ENCODE peak calls at places on chromosome 2, in eight cellular contexts. G is PC-9, N is breast epithelium, I is tibial artery, Y is cardiac fibroblast, O is brain microvascular endothelial cell, K is AG09309, M is MM.1S. W is an unnamed sample.

GRCh38 chr2:232623768-232624553 is 9.4 kb upstream of the EFHD1 start:
- DNase-seq in G (no peak), N (no peak), I (no peak), Y (no peak), O (no peak), K (no peak), M (no peak), W (no peak)

GRCh38 chr2:23460983-23461382 is 76.0 kb downstream of the KLHL29 start:
- DNase-seq in G (no peak), N (no peak), I (no peak), Y (no peak), O (no peak), K (no peak), M (no peak), W (no peak)

GRCh38 chr2:47299555-47299954 is 103.4 kb upstream of the MSH2 start:
- DNase-seq in G (peak; percentile 59), N (no peak), I (no peak), Y (peak; percentile 83), O (peak; percentile 72), K (peak; percentile 92), M (no peak), W (no peak)

GRCh38 chr2:101699939-101700442 is 2.5 kb downstream of the MAP4K4 start:
- DNase-seq in G (no peak), N (no peak), I (no peak), Y (peak; percentile 44), O (no peak), K (no peak), M (no peak), W (no peak)

GRCh38 chr2:121565389-121566250 is 34.9 kb downstream of the RNU4ATAC start:
- DNase-seq in G (no peak), N (no peak), I (no peak), Y (no peak), O (no peak), K (no peak), M (no peak), W (no peak)

GRCh38 chr2:149739880-149740265 is 152.3 kb upstream of the MMADHC start:
- DNase-seq in G (no peak), N (no peak), I (no peak), Y (no peak), O (no peak), K (no peak), M (no peak), W (no peak)

GRCh38 chr2:6556755-6557154 is 309.0 kb downstream of the CMPK2 start:
- DNase-seq in G (no peak), N (no peak), I (no peak), Y (peak; percentile 4), O (peak; percentile 81), K (no peak), M (no peak), W (no peak)

GRCh38 chr2:151478011-151478410 is 68.3 kb downstream of the RIF1 start:
- DNase-seq in G (no peak), N (no peak), I (no peak), Y (peak; percentile 48), O (no peak), K (no peak), M (no peak), W (no peak)

GRCh38 chr2:225764346-225764745 is 364.8 kb downstream of the NYAP2 start:
- DNase-seq in G (no peak), N (no peak), I (no peak), Y (no peak), O (no peak), K (no peak), M (no peak), W (no peak)

GRCh38 chr2:20496069-20496468 is 49.2 kb downstream of the RHOB start:
- DNase-seq in G (peak; percentile 92), N (peak; percentile 85), I (peak; percentile 45), Y (peak; percentile 85), O (peak; percentile 59), K (peak; percentile 35), M (no peak), W (no peak)

GRCh38 chr2:33086400-33087015 is 139.8 kb downstream of the LTBP1 start:
- DNase-seq in G (no peak), N (no peak), I (no peak), Y (peak; percentile 58), O (peak; percentile 57), K (no peak), M (peak; percentile 16), W (no peak)

GRCh38 chr2:60844105-60844504 is 37.3 kb upstream of the REL start:
- DNase-seq in G (no peak), N (no peak), I (no peak), Y (no peak), O (no peak), K (no peak), M (no peak), W (no peak)

GRCh38 chr2:128595763-128596452 is 277.2 kb upstream of the HS6ST1 start:
- DNase-seq in G (no peak), N (no peak), I (no peak), Y (no peak), O (no peak), K (no peak), M (no peak), W (no peak)

GRCh38 chr2:95375532-95376221 is 26.8 kb upstream of the FAHD2A start:
- DNase-seq in G (no peak), N (peak; percentile 14), I (peak; percentile 13), Y (no peak), O (no peak), K (no peak), M (no peak), W (no peak)

GRCh38 chr2:65296971-65297370 is 69.3 kb downstream of the ACTR2 start:
- DNase-seq in G (no peak), N (no peak), I (no peak), Y (no peak), O (no peak), K (no peak), M (no peak), W (no peak)

GRCh38 chr2:98457045-98457696 is 12.5 kb downstream of the INPP4A start:
- DNase-seq in G (peak; percentile 44), N (no peak), I (no peak), Y (peak; percentile 92), O (peak; percentile 83), K (peak; percentile 73), M (no peak), W (no peak)

GRCh38 chr2:237529452-237530402 is 36.6 kb upstream of the PRLH start:
- DNase-seq in G (no peak), N (no peak), I (no peak), Y (no peak), O (no peak), K (no peak), M (peak; percentile 79), W (peak; percentile 69)

DNA sequence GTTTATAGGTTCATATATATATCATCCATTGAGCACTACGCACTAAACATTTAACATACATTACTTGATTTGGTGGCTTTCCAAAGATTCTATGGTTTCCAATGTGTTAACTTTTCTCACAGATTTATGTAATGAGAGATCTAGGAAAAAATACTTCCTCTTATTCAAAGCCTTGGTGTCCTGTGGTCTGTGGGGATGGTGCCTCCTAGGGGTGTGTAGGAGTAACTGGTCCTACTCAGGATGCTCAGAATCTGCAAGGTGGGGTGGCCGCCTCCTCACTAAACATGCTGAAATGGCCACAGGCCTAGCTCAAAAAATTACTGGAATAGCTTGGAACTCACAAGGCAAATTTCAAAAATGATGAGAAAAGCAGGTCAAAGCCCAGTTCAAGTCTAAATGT is 11.6 kb downstream of the GPR55 start:
- DNase-seq in G (no peak), N (no peak), I (no peak), Y (peak; percentile 37), O (no peak), K (no peak), M (peak; percentile 65), W (no peak)
- TF ChIP-seq CTCF in G (peak; percentile 49), N (no peak), I (peak; percentile 18), Y (peak; percentile 55), O (peak; percentile 51), K (peak; percentile 41), M (peak; percentile 77), W (peak; percentile 58)

GRCh38 chr2:1020206-1020605 is 69.6 kb downstream of the SNTG2 start:
- DNase-seq in G (no peak), N (no peak), I (no peak), Y (no peak), O (no peak), K (no peak), M (no peak), W (no peak)
- H3K4me3 ChIP-seq in G (no peak overlapping the region), N (no peak overlapping the region), I (no peak overlapping the region), Y (no peak overlapping the region), O (no peak overlapping the region), K (no peak overlapping the region), M (no peak overlapping the region), W (no peak overlapping the region)

DNA sequence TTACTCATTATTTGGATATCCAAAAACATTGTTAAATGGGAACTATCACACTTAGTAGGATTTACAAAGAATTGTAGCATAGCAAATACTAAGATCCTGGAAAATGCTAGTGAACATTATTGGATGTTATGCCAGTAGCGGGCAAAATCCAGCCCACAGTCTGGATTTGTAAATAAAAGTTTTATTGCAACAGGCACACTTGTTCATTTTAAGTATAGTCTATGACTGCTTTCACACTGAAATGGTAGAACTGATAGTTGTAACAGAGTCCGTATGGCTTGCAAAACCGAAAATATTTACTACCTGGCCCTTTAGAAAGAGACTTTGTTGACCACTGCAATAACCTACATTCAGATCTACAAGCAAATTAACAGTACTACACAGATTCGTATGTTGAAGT is 53.6 kb downstream of the ACVR1 start:
- DNase-seq in G (no peak), N (no peak), I (no peak), Y (no peak), O (no peak), K (no peak), M (no peak), W (no peak)
- TF ChIP-seq CTCF in G (no peak), N (no peak), I (no peak), Y (no peak), O (no peak), K (no peak), M (no peak), W (no peak)

GRCh38 chr2:37742286-37742685 is 70.8 kb upstream of the CDC42EP3 start:
- DNase-seq in G (no peak), N (no peak), I (no peak), Y (peak; percentile 77), O (no peak), K (no peak), M (no peak), W (no peak)

GRCh38 chr2:37738266-37738885 is 66.9 kb upstream of the CDC42EP3 start:
- DNase-seq in G (peak; percentile 8), N (no peak), I (no peak), Y (no peak), O (no peak), K (no peak), M (no peak), W (no peak)

GRCh38 chr2:37744010-37744409 is 72.6 kb upstream of the CDC42EP3 start:
- DNase-seq in G (no peak), N (no peak), I (no peak), Y (no peak), O (no peak), K (no peak), M (no peak), W (no peak)

GRCh38 chr2:37737507-37737906 is 66.1 kb upstream of the CDC42EP3 start:
- DNase-seq in G (no peak), N (no peak), I (no peak), Y (peak; percentile 35), O (no peak), K (no peak), M (no peak), W (no peak)

DNA sequence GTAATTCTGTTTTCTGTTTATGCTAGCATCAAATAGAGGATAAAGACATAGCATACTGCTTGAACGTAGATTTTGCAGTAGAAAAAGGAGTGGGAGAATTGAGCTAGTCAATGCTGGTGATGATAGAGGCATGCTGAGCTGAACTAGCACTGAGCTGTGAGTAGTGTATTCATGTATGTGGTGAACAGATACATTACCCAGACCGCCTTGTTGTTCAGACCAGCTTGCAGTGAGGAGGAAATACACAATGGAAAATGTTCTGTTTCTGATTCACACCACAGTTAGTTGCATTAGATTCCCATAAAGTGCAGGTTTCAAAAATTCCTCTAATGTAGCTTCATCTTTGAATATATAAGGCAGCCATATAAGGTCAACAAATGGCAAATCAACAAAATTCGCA is 68.9 kb upstream of the CDC42EP3 start:
- DNase-seq in G (no peak), N (no peak), I (no peak), Y (peak; percentile 71), O (peak; percentile 49), K (no peak), M (no peak), W (no peak)
- H3K4me3 ChIP-seq in G (no peak overlapping the region), N (no peak overlapping the region), I (no peak overlapping the region), Y (no peak overlapping the region), O (no peak overlapping the region), K (no peak overlapping the region), M (no peak overlapping the region), W (no peak overlapping the region)

W was measured in GM12864.